ENCODE peak calls at places on chromosomes 16 and 17, in four cellular contexts. One of them, this sample, is unnamed.

GRCh38 chr16:70158261-70158939 is 15.2 kb upstream of the CLEC18C start:
- DNase-seq in stomach: no peak
- DNase-seq in transverse colon: no peak
- DNase-seq in GM23248: no peak
- DNase-seq in this sample: no peak

GRCh38 chr17:30796016-30796415 is 28.5 kb downstream of the CRLF3 start:
- DNase-seq in stomach: no peak
- DNase-seq in transverse colon: no peak
- DNase-seq in GM23248: no peak
- DNase-seq in this sample: no peak

GRCh38 chr17:68455756-68456528 is 1.4 kb downstream of the WIPI1 start:
- DNase-seq in stomach: peak; percentile 70
- DNase-seq in transverse colon: peak; percentile 46
- DNase-seq in GM23248: peak; percentile 90
- DNase-seq in this sample: peak; percentile 64

GRCh38 chr17:35748979-35749378 is 4.1 kb downstream of the GAS2L2 start:
- DNase-seq in stomach: no peak
- DNase-seq in transverse colon: no peak
- DNase-seq in GM23248: no peak
- DNase-seq in this sample: no peak

GRCh38 chr17:81436294-81436849 is 41.1 kb downstream of the BAHCC1 start:
- DNase-seq in stomach: no peak
- DNase-seq in transverse colon: no peak
- DNase-seq in GM23248: peak; percentile 11
- DNase-seq in this sample: no peak

GRCh38 chr17:45155483-45155882 is 6.2 kb upstream of the HEXIM2 start:
- DNase-seq in stomach: no peak
- DNase-seq in transverse colon: no peak
- DNase-seq in GM23248: no peak
- DNase-seq in this sample: no peak

GRCh38 chr17:75824591-75825518 is 19.3 kb downstream of the UNC13D start:
- DNase-seq in stomach: no peak
- DNase-seq in transverse colon: no peak
- DNase-seq in GM23248: no peak
- DNase-seq in this sample: no peak

GRCh38 chr16:84907575-84907974 is 87.8 kb downstream of the CRISPLD2 start:
- DNase-seq in stomach: no peak
- DNase-seq in transverse colon: peak; percentile 38
- DNase-seq in GM23248: no peak
- DNase-seq in this sample: no peak

GRCh38 chr17:76530489-76530814 is 7.1 kb downstream of the CYGB start:
- DNase-seq in stomach: no peak
- DNase-seq in transverse colon: no peak
- DNase-seq in GM23248: no peak
- DNase-seq in this sample: no peak

GRCh38 chr17:17054636-17055035 is 12.4 kb downstream of the MPRIP start:
- DNase-seq in stomach: peak; percentile 4
- DNase-seq in transverse colon: no peak
- DNase-seq in GM23248: no peak
- DNase-seq in this sample: no peak

GRCh38 chr16:64238576-64238975 is 883.3 kb downstream of the CDH11 start:
- DNase-seq in stomach: no peak
- DNase-seq in transverse colon: no peak
- DNase-seq in GM23248: peak; percentile 88
- DNase-seq in this sample: no peak

DNA sequence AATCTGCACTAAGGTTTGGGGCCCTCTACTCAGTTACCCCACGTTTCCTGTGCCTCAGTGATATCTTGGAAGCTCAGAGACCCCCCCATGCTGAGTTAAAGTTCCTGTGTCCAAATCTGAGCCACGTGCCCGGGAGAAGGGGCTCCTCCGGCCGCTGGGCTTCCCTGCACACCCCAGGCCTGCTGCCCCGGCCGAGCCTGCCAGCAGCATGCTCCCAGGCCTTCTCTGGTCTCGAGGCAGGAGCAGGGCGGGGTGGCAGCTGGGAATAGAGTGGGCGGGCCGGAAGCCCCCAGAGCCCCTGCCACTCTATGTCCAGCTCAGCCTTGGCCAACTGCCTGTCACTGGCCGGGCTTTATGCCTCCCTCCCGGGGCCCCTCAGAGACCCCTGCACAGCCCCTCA is 5.6 kb upstream of the VASN start:
- DNase-seq in stomach: no peak
- DNase-seq in transverse colon: no peak
- DNase-seq in GM23248: no peak
- DNase-seq in this sample: no peak
- H3K36me3 ChIP-seq in stomach: peaks cover 34% of the 10 kb centered on the region
- H3K36me3 ChIP-seq in transverse colon: peaks cover 11% of the 10 kb centered on the region
- H3K36me3 ChIP-seq in GM23248: no peaks in the 10 kb centered on the region
- H3K36me3 ChIP-seq in this sample: no peaks in the 10 kb centered on the region

GRCh38 chr16:14219983-14220382 is 148.9 kb downstream of the MRTFB start:
- DNase-seq in stomach: no peak
- DNase-seq in transverse colon: no peak
- DNase-seq in GM23248: no peak
- DNase-seq in this sample: no peak
- H3K4me3 ChIP-seq in stomach: no peak overlapping the region
- H3K4me3 ChIP-seq in transverse colon: no peak overlapping the region
- H3K4me3 ChIP-seq in GM23248: no peak overlapping the region
- H3K4me3 ChIP-seq in this sample: no peak overlapping the region

DNA sequence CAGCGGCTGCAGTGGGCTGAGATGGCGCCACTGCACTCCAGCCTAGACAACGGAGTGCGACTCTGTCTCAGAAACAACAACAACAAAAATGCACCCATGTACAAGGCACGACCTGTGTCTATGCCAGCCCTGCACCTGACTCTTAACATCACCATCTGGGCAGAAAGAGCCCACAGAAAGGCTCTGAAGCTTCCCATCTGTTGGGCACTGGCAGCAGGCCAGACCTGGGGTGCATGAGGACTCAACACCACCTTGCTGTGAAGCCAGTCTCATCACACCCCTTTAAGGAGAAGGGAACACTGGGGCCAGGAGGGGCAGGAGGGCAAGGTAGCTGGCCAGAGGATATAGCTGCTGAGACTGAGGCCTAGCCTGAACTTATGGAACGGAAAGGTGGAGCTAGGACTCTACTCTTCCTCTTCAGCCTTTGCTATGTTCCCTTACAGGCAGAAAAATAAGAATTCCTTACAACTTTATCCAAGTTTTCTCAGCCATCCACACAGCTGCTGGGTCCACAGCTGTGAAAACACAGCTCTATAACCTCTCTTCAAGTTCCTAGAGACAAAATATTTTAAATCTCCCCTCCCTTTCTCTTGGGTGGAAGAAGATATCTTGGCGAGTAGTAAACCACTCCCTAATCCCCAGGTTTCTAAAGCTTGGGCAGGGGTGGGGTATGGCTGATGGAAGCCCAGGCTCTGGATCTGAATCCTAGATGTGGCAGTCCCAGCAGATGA is 2.8 kb downstream of the ELOB start:
- DNase-seq in stomach: no peak
- DNase-seq in transverse colon: no peak
- DNase-seq in GM23248: no peak
- DNase-seq in this sample: no peak
- H3K36me3 ChIP-seq in stomach: peaks cover 49% of the 10 kb centered on the region
- H3K36me3 ChIP-seq in transverse colon: peaks cover 26% of the 10 kb centered on the region
- H3K36me3 ChIP-seq in GM23248: peaks cover 25% of the 10 kb centered on the region
- H3K36me3 ChIP-seq in this sample: peaks cover 75% of the 10 kb centered on the region

GRCh38 chr17:6636105-6636504 is 4.4 kb downstream of the KIAA0753 start:
- DNase-seq in stomach: no peak
- DNase-seq in transverse colon: no peak
- DNase-seq in GM23248: no peak
- DNase-seq in this sample: no peak

GRCh38 chr17:6636616-6637457 is 3.7 kb downstream of the KIAA0753 start:
- DNase-seq in stomach: no peak
- DNase-seq in transverse colon: no peak
- DNase-seq in GM23248: no peak
- DNase-seq in this sample: no peak

GRCh38 chr17:6633263-6633662 is 7.2 kb downstream of the KIAA0753 start:
- DNase-seq in stomach: no peak
- DNase-seq in transverse colon: no peak
- DNase-seq in GM23248: no peak
- DNase-seq in this sample: no peak

GRCh38 chr17:6630390-6630789 is 10.1 kb downstream of the KIAA0753 start:
- DNase-seq in stomach: no peak
- DNase-seq in transverse colon: no peak
- DNase-seq in GM23248: no peak
- DNase-seq in this sample: no peak

DNA sequence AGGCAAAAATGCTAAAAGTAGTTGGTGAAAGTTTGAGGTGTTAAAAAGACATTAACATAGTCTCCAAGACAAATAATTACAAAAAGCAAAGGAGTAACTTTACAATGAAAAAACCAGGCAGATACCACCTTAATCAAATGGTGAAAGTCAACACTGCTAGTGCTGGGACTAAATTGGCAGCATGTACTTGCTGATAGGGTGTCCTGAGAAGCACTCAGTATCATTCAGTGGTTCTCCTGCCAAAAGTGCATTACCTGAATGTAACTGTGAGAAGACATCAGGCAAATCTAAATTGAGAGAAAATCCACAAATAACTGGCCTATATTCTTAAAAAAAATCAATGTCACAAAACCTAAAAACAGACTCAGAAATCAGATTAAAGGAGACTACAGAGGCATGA is 8.0 kb downstream of the KIAA0753 start:
- DNase-seq in stomach: no peak
- DNase-seq in transverse colon: no peak
- DNase-seq in GM23248: no peak
- DNase-seq in this sample: no peak
- H3K4me3 ChIP-seq in stomach: no peak overlapping the region
- H3K4me3 ChIP-seq in transverse colon: no peak overlapping the region
- H3K4me3 ChIP-seq in GM23248: no peak overlapping the region
- H3K4me3 ChIP-seq in this sample: no peak overlapping the region

GRCh38 chr17:19958023-19958422 is 19.6 kb downstream of the AKAP10 start:
- DNase-seq in stomach: no peak
- DNase-seq in transverse colon: no peak
- DNase-seq in GM23248: peak; percentile 80
- DNase-seq in this sample: peak; percentile 10

DNA sequence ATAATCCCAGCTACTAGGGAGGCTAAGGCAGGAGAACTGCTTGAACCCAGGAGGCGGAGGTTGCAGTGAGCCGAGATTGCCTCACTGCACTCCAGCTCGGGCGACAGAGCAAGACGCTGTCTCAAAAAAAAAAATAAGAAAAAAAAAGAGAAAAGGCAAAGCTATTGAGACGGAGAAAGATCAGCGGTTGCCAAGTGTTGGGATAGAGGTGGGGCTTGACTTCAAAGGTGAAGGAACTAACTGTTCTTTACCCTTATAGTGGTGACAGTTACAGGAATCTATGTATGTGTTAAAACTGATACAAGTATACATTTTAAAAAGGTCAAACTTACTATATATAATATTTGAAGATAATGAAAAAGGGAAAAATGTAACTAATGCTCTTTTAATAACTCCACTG is 22.5 kb downstream of the AKAP10 start:
- DNase-seq in stomach: no peak
- DNase-seq in transverse colon: no peak
- DNase-seq in GM23248: no peak
- DNase-seq in this sample: no peak
- H3K36me3 ChIP-seq in stomach: peaks cover 11% of the 10 kb centered on the region
- H3K36me3 ChIP-seq in transverse colon: peaks cover 19% of the 10 kb centered on the region
- H3K36me3 ChIP-seq in GM23248: peaks cover 13% of the 10 kb centered on the region
- H3K36me3 ChIP-seq in this sample: peaks cover 27% of the 10 kb centered on the region

This sample was measured in MG63.